ENCODE peak calls at places on chromosomes 3 and 15, in nine cellular contexts. C is A549, I is upper lobe of left lung, M is ovary, E is stomach, Y is SK-N-SH, G is GM12878, L is H1, T is K562. H is an unnamed sample.

GRCh38 chr3:124263168-124263567 is 271.2 kb upstream of the ROPN1 start:
- DNase-seq in Y (no peak), I (no peak), C (peak), T (no peak), L (no peak), E (no peak), M (no peak), G (no peak), H (no peak)

GRCh38 chr3:169812844-169813677 is at the start of the genes LRRC34 and LRRIQ4:
- DNase-seq in I (no peak), Y (peak), M (peak), G (peak), C (no peak), L (peak), T (no peak), E (peak), H (peak)

GRCh38 chr15:45179221-45179985 is 8.4 kb downstream of the SHF start:
- DNase-seq in G (no peak), I (no peak), T (peak), M (no peak), C (peak), E (peak), Y (peak), L (no peak), H (no peak)

GRCh38 chr3:60743631-60744164 is 507.6 kb downstream of the FHIT start:
- DNase-seq in T (no peak), I (no peak), Y (peak), G (no peak), C (no peak), M (no peak), L (no peak), E (no peak), H (no peak)

GRCh38 chr15:95024388-95024787 is 793.0 kb downstream of the MCTP2 start:
- DNase-seq in M (no peak), L (no peak), I (no peak), E (no peak), T (no peak), G (no peak), Y (no peak), C (peak), H (no peak)

GRCh38 chr15:88610756-88611231 is 10.3 kb upstream of the AEN start:
- DNase-seq in Y (no peak), T (no peak), E (no peak), I (no peak), C (no peak), M (no peak), L (no peak), G (no peak), H (no peak)

GRCh38 chr3:74531491-74531890 is 83.0 kb downstream of the CNTN3 start:
- DNase-seq in L (no peak), C (no peak), Y (no peak), T (no peak), I (no peak), M (no peak), G (no peak), E (no peak), H (no peak)

GRCh38 chr3:128858167-128858566 is 21.3 kb upstream of the ACAD9 start:
- DNase-seq in Y (no peak), C (no peak), G (no peak), M (no peak), L (no peak), I (no peak), T (no peak), E (no peak), H (no peak)

GRCh38 chr3:135491478-135491877 is 474.1 kb upstream of the PPP2R3A start:
- DNase-seq in G (no peak), L (no peak), E (no peak), M (no peak), Y (no peak), I (no peak), T (no peak), C (no peak), H (no peak)

GRCh38 chr3:187628169-187628568 is 42.0 kb downstream of the SST start:
- DNase-seq in I (no peak), G (no peak), C (no peak), T (no peak), L (no peak), M (no peak), E (no peak), Y (no peak), H (no peak)

GRCh38 chr3:131233900-131234667 is 147.5 kb upstream of the NUDT16 start:
- DNase-seq in C (no peak), G (no peak), M (no peak), Y (peak), E (no peak), L (no peak), I (no peak), T (no peak), H (no peak)

GRCh38 chr3:196111939-196112386 is 30.1 kb upstream of the TFRC start:
- DNase-seq in T (no peak), E (no peak), L (no peak), Y (no peak), G (peak), M (no peak), C (no peak), I (no peak), H (no peak)

GRCh38 chr15:56972426-56972825 is 54.0 kb downstream of the TCF12 start:
- DNase-seq in L (no peak), T (no peak), C (no peak), M (no peak), I (no peak), G (no peak), Y (no peak), E (no peak), H (no peak)

GRCh38 chr15:22796079-22796478 is 9.6 kb downstream of the NIPA1 start:
- DNase-seq in L (no peak), G (no peak), M (no peak), E (no peak), T (no peak), I (no peak), C (no peak), Y (no peak), H (no peak)

GRCh38 chr3:105982207-105982606 is 113.4 kb upstream of the CBLB start:
- DNase-seq in M (no peak), E (no peak), I (no peak), T (no peak), Y (no peak), C (no peak), G (no peak), L (no peak), H (no peak)

GRCh38 chr3:13346481-13347389 is 73.4 kb downstream of the NUP210 start:
- DNase-seq in I (no peak), L (no peak), C (no peak), G (no peak), M (no peak), E (peak), Y (peak), T (no peak), H (peak)

GRCh38 chr3:186368164-186368563 is 6.1 kb upstream of the DGKG start:
- DNase-seq in I (no peak), G (no peak), E (no peak), M (no peak), C (no peak), T (no peak), L (no peak), Y (no peak), H (no peak)

GRCh38 chr3:53836084-53836872 is 9.9 kb downstream of the CHDH start:
- DNase-seq in L (no peak), T (no peak), E (peak), M (no peak), I (no peak), G (no peak), C (no peak), Y (no peak), H (no peak)

GRCh38 chr15:54580643-54581042 is 602.4 kb downstream of the UNC13C start:
- DNase-seq in L (no peak), T (no peak), I (no peak), Y (no peak), E (no peak), G (no peak), M (no peak), C (no peak), H (no peak)

GRCh38 chr15:33226559-33227181 is 32.2 kb upstream of the FMN1 start:
- DNase-seq in I (no peak), L (no peak), E (peak), T (no peak), C (peak), M (no peak), G (peak), Y (peak), H (peak)

GRCh38 chr3:17023006-17023664 is 138.4 kb downstream of the PLCL2 start:
- DNase-seq in Y (no peak), L (no peak), T (no peak), E (no peak), G (peak), C (no peak), M (no peak), I (no peak), H (no peak)

GRCh38 chr3:159734681-159735080 is 254.0 kb upstream of the IL12A start:
- DNase-seq in C (no peak), G (no peak), T (no peak), I (no peak), E (no peak), M (no peak), L (no peak), Y (no peak), H (no peak)

GRCh38 chr15:51114437-51115119 is 19.9 kb upstream of the TNFAIP8L3 start:
- DNase-seq in T (no peak), C (no peak), G (no peak), I (no peak), Y (no peak), E (no peak), L (no peak), M (no peak), H (no peak)

GRCh38 chr3:115217678-115218451 is 70.8 kb upstream of the ZBTB20 start:
- DNase-seq in L (peak), G (no peak), Y (peak), C (peak), M (no peak), E (no peak), T (no peak), I (no peak), H (no peak)

GRCh38 chr3:98893740-98894139 is 7.8 kb downstream of the DCBLD2 start:
- DNase-seq in T (no peak), E (no peak), G (no peak), L (no peak), I (no peak), C (no peak), M (no peak), Y (peak), H (no peak)

GRCh38 chr3:86563358-86563970 is 427.5 kb downstream of the VGLL3 start:
- DNase-seq in E (no peak), L (no peak), C (peak), T (peak), G (no peak), I (no peak), M (no peak), Y (peak), H (no peak)

GRCh38 chr3:62248831-62249776 is 124.2 kb downstream of the FEZF2 start:
- DNase-seq in Y (no peak), C (no peak), M (no peak), E (no peak), L (no peak), I (no peak), G (no peak), T (no peak), H (no peak)

GRCh38 chr15:31869640-31870335 is 160.5 kb upstream of the CHRNA7 start:
- DNase-seq in M (peak), Y (peak), I (peak), L (no peak), T (no peak), E (no peak), C (no peak), G (no peak), H (no peak)

GRCh38 chr15:98169551-98169950 is 209.0 kb downstream of the ARRDC4 start:
- DNase-seq in I (no peak), E (no peak), Y (no peak), M (no peak), C (no peak), L (no peak), G (no peak), T (no peak), H (no peak)

GRCh38 chr3:111080357-111080937 is 8.8 kb downstream of the NECTIN3 start:
- DNase-seq in C (peak), Y (peak), M (no peak), G (no peak), L (no peak), E (no peak), I (no peak), T (no peak), H (no peak)

GRCh38 chr3:192408721-192409151 is 318.6 kb downstream of the FGF12 start:
- DNase-seq in T (no peak), L (no peak), G (no peak), M (peak), Y (peak), C (no peak), I (peak), E (no peak), H (no peak)

GRCh38 chr3:191329654-191330308 is 545 bp downstream of the UTS2B start:
- DNase-seq in I (peak), C (peak), Y (no peak), T (peak), G (no peak), E (peak), M (peak), L (no peak), H (no peak)

GRCh38 chr3:185233328-185233727 is 20.5 kb downstream of the EHHADH start:
- DNase-seq in L (no peak), C (no peak), E (no peak), M (no peak), T (no peak), I (no peak), G (no peak), Y (no peak), H (no peak)

GRCh38 chr3:154818676-154819255 is 261.4 kb upstream of the MME start:
- DNase-seq in G (no peak), E (no peak), T (no peak), I (no peak), Y (no peak), M (no peak), L (no peak), C (no peak), H (no peak)

GRCh38 chr3:64072111-64072510 is 48.8 kb upstream of the PSMD6 start:
- DNase-seq in T (no peak), Y (no peak), M (no peak), G (no peak), E (no peak), C (no peak), I (no peak), L (no peak), H (no peak)

GRCh38 chr15:35736150-35736549 is 190.2 kb upstream of the DPH6 start:
- DNase-seq in E (peak), I (no peak), M (no peak), Y (no peak), T (no peak), G (no peak), L (no peak), C (no peak), H (no peak)

GRCh38 chr3:108623504-108623903 is 34.0 kb downstream of the DZIP3 start:
- DNase-seq in Y (no peak), M (no peak), L (no peak), C (no peak), I (no peak), E (no peak), G (no peak), T (no peak), H (no peak)

GRCh38 chr3:134148534-134148933 is 102.1 kb downstream of the RYK start:
- DNase-seq in E (no peak), I (no peak), Y (no peak), T (no peak), C (no peak), M (no peak), L (no peak), G (no peak), H (no peak)

GRCh38 chr15:82044373-82045178 is 1.2 kb downstream of the MEX3B start:
- DNase-seq in E (no peak), I (peak), T (peak), M (peak), L (no peak), Y (peak), G (no peak), C (peak), H (peak)

GRCh38 chr3:42229266-42229941 is 36.6 kb downstream of the CCK start:
- DNase-seq in L (no peak), G (no peak), E (no peak), I (no peak), M (no peak), Y (no peak), C (no peak), T (no peak), H (no peak)

GRCh38 chr3:42226470-42227425 is 39.2 kb downstream of the CCK start:
- DNase-seq in C (no peak), L (no peak), T (peak), Y (no peak), G (no peak), I (no peak), E (no peak), M (no peak), H (no peak)

GRCh38 chr3:42230860-42231259 is 35.1 kb downstream of the CCK start:
- DNase-seq in M (no peak), I (no peak), L (no peak), E (no peak), G (no peak), T (no peak), C (no peak), Y (no peak), H (no peak)

GRCh38 chr3:42229942-42230688 is 35.9 kb downstream of the CCK start:
- DNase-seq in I (no peak), T (peak), Y (peak), G (no peak), C (peak), E (no peak), M (no peak), L (no peak), H (no peak)

DNA sequence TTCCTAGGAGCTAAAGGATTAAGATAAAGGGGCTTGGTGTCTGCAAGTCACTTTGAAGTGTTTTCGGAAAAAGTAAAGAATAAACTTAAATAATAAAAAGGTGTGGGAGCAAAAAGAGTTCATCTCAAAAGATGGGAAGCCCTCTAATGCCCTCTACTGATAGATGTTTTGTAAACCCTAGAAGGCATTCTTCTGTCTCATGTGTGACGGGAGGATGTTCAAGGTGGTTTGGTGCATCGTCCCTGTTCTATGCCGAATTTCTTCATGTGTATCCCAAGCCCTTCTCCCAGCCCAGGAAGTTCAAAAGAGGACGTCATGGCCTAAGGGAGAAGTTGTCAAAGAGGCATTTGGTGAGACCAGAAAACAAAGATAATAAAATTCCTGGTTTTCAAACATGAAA is 37.2 kb downstream of the CCK start:
- DNase-seq in I (no peak), E (no peak), G (no peak), C (peak), T (no peak), L (no peak), M (no peak), Y (no peak), H (no peak)
- TF ChIP-seq EP300 in I (no peak), E (no peak), G (no peak), C (no peak), T (no peak), L (no peak), M (no peak), Y (no peak), H (no peak)

GRCh38 chr15:78069630-78070029 is 7.9 kb downstream of the TBC1D2B start:
- DNase-seq in L (no peak), Y (no peak), M (no peak), G (no peak), C (no peak), T (no peak), E (no peak), I (no peak), H (no peak)
- H3K4me3 ChIP-seq in L (no peak), Y (no peak), M (no peak), G (peak), C (no peak), T (no peak), E (no peak), I (no peak), H (no peak)

DNA sequence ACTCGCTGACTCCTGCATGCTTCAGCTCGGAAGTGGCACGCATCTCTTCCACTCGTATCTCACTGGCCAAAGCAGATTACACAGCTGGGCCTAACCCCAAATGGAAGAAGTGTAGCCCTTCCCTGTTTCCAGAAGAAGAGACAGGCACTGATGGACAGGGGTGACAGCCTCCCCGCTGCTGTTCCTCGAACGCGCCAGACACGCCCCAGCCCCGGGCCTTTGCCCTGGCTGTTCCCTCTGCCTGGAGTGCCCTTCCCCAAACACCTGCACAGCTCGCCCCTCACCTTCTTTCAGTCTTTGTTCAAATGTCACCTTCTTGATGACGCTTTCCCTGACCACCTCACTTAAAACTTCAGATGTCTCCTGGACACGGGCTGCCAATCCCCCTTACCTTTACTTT is 26.0 kb upstream of the CYP11A1 start:
- DNase-seq in G (no peak), I (no peak), Y (no peak), L (no peak), C (no peak), E (no peak), M (no peak), T (no peak), H (no peak)
- H3K27ac ChIP-seq in G (peak), I (no peak), Y (no peak), L (no peak), C (no peak), E (no peak), M (no peak), T (no peak), H (no peak)

GRCh38 chr3:88954853-88955252 is 152.6 kb upstream of the EPHA3 start:
- DNase-seq in I (no peak), L (no peak), T (no peak), E (no peak), C (no peak), M (no peak), Y (no peak), G (no peak), H (no peak)

GRCh38 chr3:88963003-88963402 is 144.4 kb upstream of the EPHA3 start:
- DNase-seq in Y (no peak), M (no peak), G (no peak), T (no peak), C (no peak), E (no peak), L (no peak), I (no peak), H (no peak)

GRCh38 chr3:88960019-88960418 is 147.4 kb upstream of the EPHA3 start:
- DNase-seq in G (no peak), I (no peak), T (no peak), C (no peak), M (no peak), Y (no peak), E (no peak), L (no peak), H (no peak)

GRCh38 chr3:88957751-88958452 is 149.5 kb upstream of the EPHA3 start:
- DNase-seq in I (no peak), T (no peak), M (no peak), C (no peak), Y (no peak), L (no peak), E (no peak), G (no peak), H (no peak)
- TF ChIP-seq EP300 in I (no peak), T (no peak), M (no peak), C (no peak), Y (no peak), L (no peak), E (no peak), G (no peak), H (no peak)

GRCh38 chr15:87345955-87346354 is 910.6 kb downstream of the NTRK3 start:
- DNase-seq in Y (no peak), G (no peak), E (no peak), C (no peak), I (no peak), T (no peak), M (no peak), L (no peak), H (no peak)

GRCh38 chr15:87340370-87340769 is 916.2 kb downstream of the NTRK3 start:
- DNase-seq in I (no peak), Y (no peak), E (no peak), G (no peak), C (no peak), T (no peak), M (no peak), L (no peak), H (no peak)
- H3K4me3 ChIP-seq in I (no peak), Y (no peak), E (no peak), G (no peak), C (no peak), T (no peak), M (no peak), L (no peak), H (no peak)

GRCh38 chr3:49654176-49654825 is 19.9 kb upstream of the APEH start:
- DNase-seq in E (no peak), M (no peak), I (no peak), T (no peak), C (no peak), Y (no peak), G (no peak), L (no peak), H (no peak)

GRCh38 chr3:49655731-49656285 is 18.3 kb upstream of the APEH start:
- DNase-seq in M (no peak), E (no peak), T (no peak), L (no peak), Y (no peak), I (no peak), G (no peak), C (no peak), H (no peak)

GRCh38 chr3:49653636-49654035 is 20.5 kb upstream of the APEH start:
- DNase-seq in I (no peak), G (no peak), E (no peak), Y (no peak), T (no peak), C (no peak), L (no peak), M (no peak), H (no peak)

GRCh38 chr3:49656541-49657112 is 17.5 kb upstream of the APEH start:
- DNase-seq in C (no peak), M (no peak), I (no peak), G (no peak), T (peak), E (no peak), L (no peak), Y (no peak), H (no peak)

GRCh38 chr3:49654955-49655556 is 19.1 kb upstream of the APEH start:
- DNase-seq in G (no peak), I (no peak), Y (no peak), L (no peak), C (no peak), T (no peak), E (peak), M (no peak), H (no peak)
- H3K27ac ChIP-seq in G (no peak), I (no peak), Y (no peak), L (no peak), C (no peak), T (no peak), E (no peak), M (no peak), H (no peak)